ENCODE peak calls at places on chromosome 22, in eight cellular contexts. I is CD4-positive, alpha-beta T cell; O is progenitor cell of endocrine pancreas; T is cardiac muscle cell; P is choroid plexus epithelial cell; F is prostate gland; N is astrocyte of the cerebellum; S is PC-9. W is an unnamed sample.

GRCh38 chr22:28019881-28020861 is 101.1 kb upstream of the PITPNB start:
- DNase-seq in I (peak; percentile 56), O (peak; percentile 66), T (peak; percentile 66), P (peak; percentile 75), F (peak; percentile 64), N (no peak), S (no peak), W (no peak)

GRCh38 chr22:23196165-23196564 is 15.9 kb downstream of the BCR start:
- DNase-seq in I (no peak), O (no peak), T (no peak), P (no peak), F (no peak), N (no peak), S (no peak), W (no peak)

GRCh38 chr22:27980424-27981148 is 61.5 kb upstream of the PITPNB start:
- DNase-seq in I (no peak), O (no peak), T (no peak), P (no peak), F (no peak), N (no peak), S (no peak), W (no peak)

GRCh38 chr22:44382461-44383038 is 69.8 kb upstream of the SHISAL1 start:
- DNase-seq in I (no peak), O (no peak), T (no peak), P (no peak), F (no peak), N (no peak), S (no peak), W (no peak)

GRCh38 chr22:28051787-28052356 is 132.8 kb upstream of the PITPNB start:
- DNase-seq in I (peak; percentile 11), O (peak; percentile 61), T (peak; percentile 80), P (peak; percentile 75), F (peak; percentile 44), N (no peak), S (no peak), W (no peak)

GRCh38 chr22:17744430-17744829 is 29.8 kb downstream of the BID start:
- DNase-seq in I (no peak), O (no peak), T (no peak), P (no peak), F (no peak), N (no peak), S (no peak), W (no peak)

GRCh38 chr22:49487950-49488349 is 339.7 kb downstream of the BRD1 start:
- DNase-seq in I (no peak), O (no peak), T (no peak), P (no peak), F (no peak), N (no peak), S (peak; percentile 94), W (no peak)

GRCh38 chr22:23236440-23237139 is 56.3 kb downstream of the BCR start:
- DNase-seq in I (no peak), O (no peak), T (no peak), P (no peak), F (no peak), N (no peak), S (no peak), W (no peak)

GRCh38 chr22:44359496-44360110 is 46.9 kb upstream of the SHISAL1 start:
- DNase-seq in I (no peak), O (no peak), T (no peak), P (no peak), F (no peak), N (no peak), S (no peak), W (no peak)

GRCh38 chr22:28799834-28800307 is 498 bp downstream of the XBP1 start:
- DNase-seq in I (no peak), O (peak; percentile 11), T (peak; percentile 73), P (peak; percentile 68), F (no peak), N (peak; percentile 27), S (no peak), W (peak; percentile 10)

GRCh38 chr22:32967285-32968101 is 90.7 kb downstream of the SYN3 start:
- DNase-seq in I (no peak), O (no peak), T (no peak), P (no peak), F (no peak), N (no peak), S (no peak), W (no peak)

GRCh38 chr22:28817919-28818859 is 17.8 kb upstream of the XBP1 start:
- DNase-seq in I (no peak), O (no peak), T (no peak), P (no peak), F (peak; percentile 94), N (no peak), S (peak; percentile 94), W (no peak)

GRCh38 chr22:24585927-24586546 is 6.8 kb downstream of the LRRC75B start:
- DNase-seq in I (no peak), O (no peak), T (no peak), P (no peak), F (no peak), N (no peak), S (no peak), W (no peak)

GRCh38 chr22:29394931-29395581 is 6.7 kb upstream of the AP1B1 start:
- DNase-seq in I (peak; percentile 56), O (peak; percentile 44), T (peak; percentile 84), P (peak; percentile 86), F (peak; percentile 83), N (peak; percentile 45), S (no peak), W (peak; percentile 46)

GRCh38 chr22:20116376-20116950 is 559 bp downstream of the RANBP1 start:
- DNase-seq in I (no peak), O (no peak), T (no peak), P (no peak), F (no peak), N (no peak), S (no peak), W (no peak)

GRCh38 chr22:17724678-17725464 is 49.4 kb downstream of the BID start:
- DNase-seq in I (no peak), O (no peak), T (no peak), P (no peak), F (no peak), N (no peak), S (no peak), W (no peak)

GRCh38 chr22:31870890-31871289 is 73.4 kb upstream of the YWHAH start:
- DNase-seq in I (no peak), O (no peak), T (peak; percentile 41), P (peak; percentile 81), F (peak; percentile 30), N (no peak), S (no peak), W (no peak)
- TF ChIP-seq CTCF in I (no peak), O (no peak), T (no peak), P (peak; percentile 52), F (no peak), N (no peak), S (no peak), W (peak; percentile 11)

DNA sequence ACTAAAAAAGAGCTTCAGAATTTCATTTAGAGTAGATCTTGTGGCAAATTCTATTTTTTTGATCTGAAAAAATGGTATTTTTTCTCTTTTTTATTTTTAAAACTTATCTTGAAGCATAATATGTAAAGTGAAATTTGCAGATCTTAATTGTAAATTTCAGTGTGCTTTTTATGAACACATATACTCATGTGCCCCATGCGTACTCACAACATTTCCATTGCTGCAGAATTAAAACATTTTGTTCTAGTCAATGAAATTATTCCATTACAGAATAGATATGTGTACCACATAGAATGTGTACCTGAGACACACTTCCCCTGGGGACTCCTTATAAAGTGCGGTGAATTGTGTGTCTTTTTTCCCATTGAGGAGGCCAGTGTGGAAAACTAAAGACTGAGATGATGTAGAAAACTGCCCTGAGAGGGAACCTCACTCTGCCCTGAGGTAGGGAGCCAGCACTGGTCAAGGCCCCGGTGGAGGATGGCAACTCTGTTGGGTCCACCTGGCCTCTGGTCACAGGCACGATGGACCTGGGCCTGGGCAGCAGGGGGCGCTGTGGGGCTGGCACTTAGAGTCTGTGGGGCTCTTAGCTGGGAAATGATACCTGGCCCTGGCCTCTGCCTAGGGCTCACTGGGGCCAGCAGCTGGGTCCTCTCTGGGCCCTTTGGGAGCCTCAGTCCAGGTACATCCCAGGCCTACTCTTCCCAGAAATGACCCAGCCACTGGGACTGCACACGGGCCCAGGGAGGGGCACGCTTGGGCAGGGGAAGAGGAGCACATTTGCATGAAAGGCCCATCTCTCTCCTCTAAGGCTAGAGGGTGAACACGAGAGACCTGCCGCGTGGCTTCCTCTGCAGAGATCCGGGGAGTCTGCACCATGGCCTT is 77.9 kb upstream of the TOP3B start:
- DNase-seq in I (peak; percentile 8), O (peak; percentile 41), T (peak; percentile 53), P (peak; percentile 53), F (no peak), N (no peak), S (no peak), W (no peak)
- TF ChIP-seq CTCF in I (peak; percentile 28), O (peak; percentile 63), T (peak; percentile 78), P (peak; percentile 87), F (peak; percentile 30), N (peak; percentile 61), S (peak; percentile 64), W (peak; percentile 84)

DNA sequence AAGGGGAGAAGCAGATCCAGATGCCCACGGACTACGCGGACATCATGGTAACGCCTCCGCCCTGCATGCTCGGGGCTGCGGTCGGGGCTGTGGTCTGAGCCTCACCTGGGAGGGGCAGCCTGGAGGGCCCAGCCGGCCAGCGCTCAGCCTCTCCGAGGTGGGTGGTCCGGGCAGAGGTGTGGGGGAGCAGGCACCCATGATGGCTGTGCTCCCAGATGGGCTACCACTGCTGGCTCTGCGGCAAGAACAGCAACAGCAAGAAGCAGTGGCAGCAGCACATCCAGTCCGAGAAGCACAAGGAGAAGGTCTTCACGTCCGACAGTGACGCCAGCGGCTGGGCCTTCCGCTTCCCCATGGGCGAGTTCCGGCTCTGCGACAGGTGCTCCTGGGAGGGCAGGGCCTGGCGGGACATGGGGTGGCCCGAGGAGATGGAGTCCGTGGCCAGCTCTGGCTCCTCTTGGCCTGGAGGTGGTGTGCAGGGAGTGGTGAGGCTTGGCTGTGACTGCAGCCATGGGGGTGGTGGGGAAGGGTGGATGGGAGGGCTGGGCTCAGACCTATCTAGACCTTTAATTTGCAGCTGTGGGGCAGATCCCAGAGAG is 25.2 kb upstream of the TEF start:
- DNase-seq in I (no peak), O (no peak), T (no peak), P (no peak), F (no peak), N (no peak), S (no peak), W (no peak)
- TF ChIP-seq CTCF in I (no peak), O (no peak), T (no peak), P (no peak), F (no peak), N (no peak), S (no peak), W (no peak)

GRCh38 chr22:45516923-45517675 is 14.4 kb downstream of the FBLN1 start:
- DNase-seq in I (no peak), O (no peak), T (peak; percentile 42), P (peak; percentile 77), F (no peak), N (no peak), S (peak; percentile 97), W (no peak)
- TF ChIP-seq CTCF in I (no peak), O (no peak), T (no peak), P (no peak), F (no peak), N (no peak), S (no peak), W (no peak)

GRCh38 chr22:38069372-38070249 is 12.4 kb downstream of the PICK1 start:
- DNase-seq in I (no peak), O (no peak), T (peak; percentile 58), P (peak; percentile 69), F (peak; percentile 77), N (no peak), S (no peak), W (peak; percentile 7)
- TF ChIP-seq CTCF in I (no peak), O (peak; percentile 46), T (peak; percentile 42), P (peak; percentile 71), F (peak; percentile 38), N (peak; percentile 51), S (peak; percentile 51), W (peak; percentile 67)

W was measured in AG04450.